ENCODE peak calls at places on chromosome 18, in four cellular contexts. W is adrenal gland, M is choroid plexus epithelial cell, T is cardiac muscle cell. J is an unnamed sample.
A peak's percentile ranks its signal among the peaks of the same experiment; 100 is the strongest.

GRCh38 chr18:28132084-28132483 is 44.8 kb downstream of the CDH2 start:
- DNase-seq in T (no peak), W (peak; percentile 48), M (no peak), J (no peak)

GRCh38 chr18:22470141-22470510 is 52.4 kb upstream of the CTAGE1 start:
- DNase-seq in M (peak; percentile 52), T (no peak), W (no peak), J (no peak)

GRCh38 chr18:55790296-55790695 is 202.3 kb upstream of the TCF4 start:
- DNase-seq in W (no peak), T (no peak), M (peak; percentile 83), J (no peak)

GRCh38 chr18:79466591-79466990 is 70.9 kb downstream of the NFATC1 start:
- DNase-seq in T (no peak), M (no peak), W (no peak), J (no peak)

GRCh38 chr18:33097126-33097525 is 324.3 kb upstream of the KLHL14 start:
- DNase-seq in M (no peak), T (no peak), W (no peak), J (no peak)

GRCh38 chr18:55838841-55839240 is 250.8 kb upstream of the TCF4 start:
- DNase-seq in M (peak; percentile 66), W (no peak), T (no peak), J (no peak)

GRCh38 chr18:35521133-35521532 is 23.4 kb upstream of the INO80C start:
- DNase-seq in T (no peak), M (no peak), W (no peak), J (no peak)

GRCh38 chr18:63895190-63895589 is 7.7 kb downstream of the SERPINB2 start:
- DNase-seq in T (no peak), W (no peak), M (no peak), J (no peak)

GRCh38 chr18:51049137-51049536 is 19.1 kb downstream of the SMAD4 start:
- DNase-seq in T (no peak), M (no peak), W (no peak), J (no peak)

GRCh38 chr18:62505669-62506494 is 16.9 kb upstream of the ZCCHC2 start:
- DNase-seq in W (no peak), M (peak; percentile 45), T (no peak), J (no peak)

GRCh38 chr18:70490008-70490933 is 201.4 kb downstream of the SOCS6 start:
- DNase-seq in W (peak; percentile 46), M (peak; percentile 79), T (peak; percentile 75), J (peak; percentile 24)

GRCh38 chr18:907880-908512 is 3.3 kb downstream of the ADCYAP1 start:
- DNase-seq in M (no peak), W (no peak), T (no peak), J (peak; percentile 14)

GRCh38 chr18:3455938-3456685 is 6.1 kb downstream of the TGIF1 start:
- DNase-seq in M (peak; percentile 27), W (no peak), T (no peak), J (no peak)

GRCh38 chr18:69845588-69846506 is 101.8 kb downstream of the CD226 start:
- DNase-seq in W (no peak), T (peak; percentile 7), M (no peak), J (no peak)

GRCh38 chr18:64972545-64972944 is 778.3 kb upstream of the CDH7 start:
- DNase-seq in M (no peak), W (no peak), T (no peak), J (peak; percentile 10)

GRCh38 chr18:55735199-55735855 is 147.3 kb upstream of the TCF4 start:
- DNase-seq in W (no peak), M (no peak), T (no peak), J (no peak)

GRCh38 chr18:68436485-68436884 is 278.4 kb downstream of the TMX3 start:
- DNase-seq in M (peak; percentile 73), W (no peak), T (no peak), J (no peak)

GRCh38 chr18:23032030-23032582 is 99.0 kb downstream of the RBBP8 start:
- DNase-seq in M (peak; percentile 84), W (no peak), T (no peak), J (no peak)

GRCh38 chr18:49500136-49500921 is 13.3 kb upstream of the C18orf32 start:
- DNase-seq in M (no peak), W (no peak), T (peak; percentile 48), J (peak; percentile 85)

GRCh38 chr18:292271-292670 is 24.4 kb upstream of the THOC1 start:
- DNase-seq in T (no peak), W (no peak), M (peak; percentile 48), J (peak; percentile 11)

GRCh38 chr18:43129946-43130523 is 14.6 kb upstream of the RIT2 start:
- DNase-seq in M (peak; percentile 25), W (no peak), T (no peak), J (no peak)
- H3K4me3 ChIP-seq in M (peak overlapping the region; percentile 46), W (no peak overlapping the region), T (no peak overlapping the region), J (no peak overlapping the region)

DNA sequence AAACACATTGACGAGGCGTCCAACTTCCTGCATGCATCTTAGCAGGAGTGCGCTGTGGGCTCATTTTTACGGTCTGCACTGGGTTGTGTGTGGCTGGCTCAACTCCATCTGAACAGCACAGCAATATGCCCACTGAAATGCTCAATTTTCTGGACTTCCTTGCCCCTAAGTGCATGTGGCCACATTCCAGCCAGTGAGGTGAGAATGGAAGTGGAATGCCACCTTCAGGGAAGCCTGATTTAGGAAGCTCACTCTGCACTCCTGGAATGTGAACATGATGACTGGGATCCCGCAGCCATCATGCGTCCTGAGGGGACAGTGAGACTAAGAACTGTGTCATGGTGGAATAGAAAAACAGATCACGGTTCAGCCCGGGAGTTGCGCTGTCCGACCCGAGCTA is 76.2 kb downstream of the PSMG2 start:
- DNase-seq in W (no peak), T (no peak), M (no peak), J (no peak)
- TF ChIP-seq CTCF in W (no peak), T (no peak), M (no peak), J (no peak)

GRCh38 chr18:73004260-73004659 is 136.5 kb upstream of the NETO1 start:
- DNase-seq in M (no peak), T (no peak), W (no peak), J (no peak)

GRCh38 chr18:72995558-72995957 is 127.8 kb upstream of the NETO1 start:
- DNase-seq in T (no peak), W (no peak), M (no peak), J (no peak)

GRCh38 chr18:72999971-73000607 is 132.3 kb upstream of the NETO1 start:
- DNase-seq in W (no peak), M (no peak), T (no peak), J (no peak)
- H3K4me3 ChIP-seq in W (no peak overlapping the region), M (no peak overlapping the region), T (no peak overlapping the region), J (no peak overlapping the region)

GRCh38 chr18:58128286-58129018 is 84.4 kb downstream of the NEDD4L start:
- DNase-seq in W (no peak), T (no peak), M (no peak), J (no peak)

GRCh38 chr18:58129019-58129374 is 85.0 kb downstream of the NEDD4L start:
- DNase-seq in M (no peak), W (no peak), T (no peak), J (no peak)

GRCh38 chr18:58125756-58126155 is 81.7 kb downstream of the NEDD4L start:
- DNase-seq in W (no peak), M (no peak), T (no peak), J (no peak)

GRCh38 chr18:58124475-58124874 is 80.4 kb downstream of the NEDD4L start:
- DNase-seq in T (no peak), M (no peak), W (no peak), J (no peak)

GRCh38 chr18:58125183-58125582 is 81.2 kb downstream of the NEDD4L start:
- DNase-seq in W (no peak), T (no peak), M (peak; percentile 35), J (peak; percentile 41)
- TF ChIP-seq CTCF in W (no peak), T (no peak), M (no peak), J (peak; percentile 27)

GRCh38 chr18:76721207-76721996 is 101.0 kb upstream of the ZNF236 start:
- DNase-seq in M (no peak), T (no peak), W (no peak), J (no peak)
- H3K4me3 ChIP-seq in M (no peak overlapping the region), T (no peak overlapping the region), W (no peak overlapping the region), J (no peak overlapping the region)

DNA sequence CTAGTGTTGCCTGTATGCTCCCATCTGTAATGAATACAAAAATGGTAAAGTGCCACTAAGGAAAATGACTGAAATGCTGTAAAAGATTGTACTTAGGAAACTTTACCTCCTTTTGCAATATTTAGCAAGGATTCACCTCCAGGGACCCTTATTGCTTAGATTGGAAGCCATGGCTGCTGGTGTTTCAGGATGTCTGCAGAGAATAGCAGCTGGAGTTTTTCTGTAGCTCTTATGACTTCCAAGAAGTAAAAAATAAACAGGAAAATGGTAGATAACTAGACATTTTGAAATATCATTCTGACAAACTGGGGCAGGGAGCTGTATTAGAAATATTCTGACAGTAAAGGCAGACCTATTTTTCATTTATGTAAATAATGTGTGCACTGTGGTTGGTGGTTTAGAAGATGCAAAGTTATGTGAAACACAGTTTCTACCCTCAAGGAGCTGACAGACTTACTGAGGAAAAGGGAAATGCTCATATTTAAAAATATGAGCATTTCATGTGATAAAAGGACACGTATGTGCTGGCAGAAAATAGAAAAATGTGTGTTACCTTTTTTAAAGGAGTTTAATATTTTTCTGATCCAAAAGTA is 224.9 kb upstream of the BOD1L2 start:
- DNase-seq in M (peak; percentile 9), W (no peak), T (no peak), J (no peak)
- TF ChIP-seq CTCF in M (no peak), W (no peak), T (no peak), J (no peak)

GRCh38 chr18:24068945-24069693 is 54.6 kb downstream of the TTC39C start:
- DNase-seq in W (no peak), M (no peak), T (no peak), J (no peak)

GRCh38 chr18:24072743-24073142 is 58.2 kb downstream of the TTC39C start:
- DNase-seq in W (no peak), M (no peak), T (no peak), J (no peak)

GRCh38 chr18:24073791-24074190 is 59.2 kb downstream of the TTC39C start:
- DNase-seq in W (no peak), M (no peak), T (no peak), J (no peak)

GRCh38 chr18:24071029-24071428 is 56.5 kb downstream of the TTC39C start:
- DNase-seq in W (no peak), T (no peak), M (no peak), J (no peak)

GRCh38 chr18:24071779-24072178 is 57.2 kb downstream of the TTC39C start:
- DNase-seq in W (no peak), M (no peak), T (no peak), J (no peak)
- H3K4me3 ChIP-seq in W (no peak overlapping the region), M (no peak overlapping the region), T (no peak overlapping the region), J (no peak overlapping the region)

GRCh38 chr18:48032876-48033769 is 102.7 kb upstream of the SMAD2 start:
- DNase-seq in T (no peak), M (peak; percentile 51), W (no peak), J (no peak)
- TF ChIP-seq CTCF in T (no peak), M (no peak), W (no peak), J (no peak)